ENCODE peak calls at places on chromosome 14, in ten cellular contexts. Q is activated CD8-positive, alpha-beta memory T cell treated with anti-CD3 and anti-CD28 coated beads for 4 hours; Y is Calu3; P is stimulated activated CD4-positive, alpha-beta T cell treated with anti-CD3 and anti-CD28 coated beads, Interleukin-4, amount 100 ng/mL, for 48 hours; H is GM04504; D is kidney tubule cell; K is type B pancreatic cell; M is HTR-8/SVneo; F is DMS79; L is effector memory CD8-positive, alpha-beta T cell. W is an unnamed sample.

GRCh38 chr14:95294834-95295599 is 24.7 kb downstream of the CLMN start:
- DNase-seq in Q (no peak), Y (peak; percentile 80), P (no peak), H (no peak), D (peak; percentile 90), K (no peak), M (no peak), F (no peak), L (no peak), W (no peak)

GRCh38 chr14:64454671-64455070 is 10.6 kb upstream of the AKAP5 start:
- DNase-seq in Q (no peak), Y (no peak), P (no peak), H (no peak), D (no peak), K (no peak), M (no peak), F (no peak), L (no peak), W (no peak)

GRCh38 chr14:105888151-105888550 is 361.8 kb downstream of the TMEM121 start:
- DNase-seq in Q (no peak), Y (no peak), P (no peak), H (no peak), D (no peak), K (no peak), M (no peak), F (no peak), L (no peak), W (no peak)

GRCh38 chr14:75188520-75189267 is 12.3 kb upstream of the TMED10 start:
- DNase-seq in Q (no peak), Y (no peak), P (no peak), H (no peak), D (no peak), K (no peak), M (no peak), F (no peak), L (no peak), W (no peak)

GRCh38 chr14:39384177-39384576 is 48.1 kb downstream of the FBXO33 start:
- DNase-seq in Q (no peak), Y (no peak), P (no peak), H (no peak), D (no peak), K (no peak), M (no peak), F (no peak), L (no peak), W (no peak)

GRCh38 chr14:53391156-53391555 is 238.0 kb upstream of the DDHD1 start:
- DNase-seq in Q (no peak), Y (no peak), P (no peak), H (no peak), D (peak; percentile 40), K (no peak), M (peak; percentile 33), F (no peak), L (no peak), W (no peak)

GRCh38 chr14:106506901-106507305 is 980.5 kb downstream of the TMEM121 start:
- DNase-seq in Q (peak; percentile 34), Y (no peak), P (peak; percentile 24), H (no peak), D (no peak), K (no peak), M (no peak), F (no peak), L (peak; percentile 76), W (no peak)

GRCh38 chr14:23567186-23568020 is at the start of gene AP1G2:
- DNase-seq in Q (peak; percentile 64), Y (peak; percentile 91), P (peak; percentile 81), H (no peak), D (peak; percentile 91), K (no peak), M (peak; percentile 93), F (peak; percentile 85), L (peak; percentile 77), W (peak; percentile 83)

GRCh38 chr14:100192250-100192671 is 32.8 kb upstream of the DEGS2 start:
- DNase-seq in Q (no peak), Y (no peak), P (no peak), H (no peak), D (no peak), K (no peak), M (no peak), F (no peak), L (no peak), W (peak; percentile 60)

GRCh38 chr14:93757185-93757584 is 31.1 kb downstream of the PRIMA1 start:
- DNase-seq in Q (no peak), Y (no peak), P (no peak), H (no peak), D (no peak), K (no peak), M (no peak), F (no peak), L (no peak), W (no peak)

GRCh38 chr14:69580009-69580577 is 5.4 kb upstream of the CCDC177 start:
- DNase-seq in Q (no peak), Y (peak; percentile 66), P (no peak), H (peak; percentile 51), D (peak; percentile 22), K (no peak), M (peak; percentile 79), F (no peak), L (no peak), W (peak; percentile 80)

GRCh38 chr14:52025310-52025709 is 36.0 kb downstream of the RTRAF start:
- DNase-seq in Q (no peak), Y (no peak), P (no peak), H (peak; percentile 63), D (peak; percentile 60), K (no peak), M (no peak), F (no peak), L (no peak), W (no peak)

GRCh38 chr14:101225116-101225728 is 321.7 kb upstream of the RTL1 start:
- DNase-seq in Q (no peak), Y (no peak), P (no peak), H (no peak), D (no peak), K (no peak), M (no peak), F (no peak), L (no peak), W (peak; percentile 35)

GRCh38 chr14:90520326-90520725 is 123.5 kb downstream of the CALM1 start:
- DNase-seq in Q (no peak), Y (no peak), P (no peak), H (no peak), D (no peak), K (no peak), M (no peak), F (no peak), L (no peak), W (no peak)

GRCh38 chr14:98700748-98701147 is 571.2 kb downstream of the BCL11B start:
- DNase-seq in Q (no peak), Y (no peak), P (no peak), H (no peak), D (no peak), K (no peak), M (no peak), F (no peak), L (no peak), W (no peak)

GRCh38 chr14:31937730-31938346 is 139.3 kb upstream of the ARHGAP5 start:
- DNase-seq in Q (peak; percentile 5), Y (peak; percentile 76), P (peak; percentile 48), H (peak; percentile 80), D (peak; percentile 99), K (no peak), M (peak; percentile 79), F (no peak), L (no peak), W (no peak)

GRCh38 chr14:70401643-70402042 is 15.2 kb downstream of the SYNJ2BP start:
- DNase-seq in Q (no peak), Y (no peak), P (no peak), H (no peak), D (no peak), K (no peak), M (no peak), F (no peak), L (no peak), W (no peak)

GRCh38 chr14:55814064-55814463 is 234.1 kb downstream of the KTN1 start:
- DNase-seq in Q (no peak), Y (no peak), P (no peak), H (no peak), D (peak; percentile 36), K (no peak), M (no peak), F (no peak), L (no peak), W (no peak)

GRCh38 chr14:104510216-104510615 is 69.3 kb upstream of the C14orf180 start:
- DNase-seq in Q (no peak), Y (no peak), P (no peak), H (no peak), D (no peak), K (peak; percentile 60), M (no peak), F (no peak), L (no peak), W (no peak)

GRCh38 chr14:58426819-58427288 is 477 bp downstream of the TIMM9 start:
- DNase-seq in Q (peak; percentile 8), Y (peak; percentile 50), P (peak; percentile 27), H (peak; percentile 31), D (peak; percentile 68), K (peak; percentile 74), M (peak; percentile 86), F (peak; percentile 58), L (no peak), W (peak; percentile 68)

GRCh38 chr14:77124345-77125274 is 17.0 kb downstream of the ZDHHC22 start:
- DNase-seq in Q (peak; percentile 22), Y (peak; percentile 54), P (peak; percentile 40), H (no peak), D (peak; percentile 27), K (no peak), M (no peak), F (no peak), L (peak; percentile 61), W (peak; percentile 56)

GRCh38 chr14:74888164-74889158 is 6.7 kb downstream of the DLST start:
- DNase-seq in Q (no peak), Y (no peak), P (no peak), H (no peak), D (no peak), K (no peak), M (no peak), F (no peak), L (no peak), W (no peak)

GRCh38 chr14:99137001-99137700 is 134.8 kb downstream of the BCL11B start:
- DNase-seq in Q (no peak), Y (no peak), P (no peak), H (no peak), D (no peak), K (peak; percentile 44), M (no peak), F (no peak), L (no peak), W (peak; percentile 33)

GRCh38 chr14:63840981-63841380 is 11.8 kb upstream of the SYNE2 start:
- DNase-seq in Q (peak; percentile 37), Y (no peak), P (peak; percentile 42), H (no peak), D (no peak), K (no peak), M (no peak), F (no peak), L (peak; percentile 74), W (no peak)

GRCh38 chr14:32468955-32469354 is 139.9 kb downstream of the AKAP6 start:
- DNase-seq in Q (no peak), Y (no peak), P (no peak), H (peak; percentile 73), D (peak; percentile 75), K (no peak), M (no peak), F (no peak), L (no peak), W (no peak)

GRCh38 chr14:51776102-51776894 is 84.1 kb upstream of the GNG2 start:
- DNase-seq in Q (no peak), Y (peak; percentile 58), P (peak; percentile 8), H (no peak), D (peak; percentile 67), K (no peak), M (peak; percentile 86), F (peak; percentile 52), L (peak; percentile 9), W (no peak)

GRCh38 chr14:37985826-37986470 is 221.8 kb upstream of the SSTR1 start:
- DNase-seq in Q (peak; percentile 6), Y (peak; percentile 51), P (peak; percentile 22), H (peak; percentile 22), D (peak; percentile 52), K (no peak), M (peak; percentile 18), F (no peak), L (peak; percentile 35), W (no peak)

GRCh38 chr14:70622111-70622712 is 19.5 kb upstream of the TTC9 start:
- DNase-seq in Q (peak; percentile 18), Y (peak; percentile 67), P (peak; percentile 32), H (no peak), D (peak; percentile 65), K (no peak), M (peak; percentile 87), F (no peak), L (peak; percentile 63), W (peak; percentile 56)